ENCODE peak calls at places on chromosomes 16 and 17, in six cellular contexts. One of them, this sample, is unnamed.

GRCh38 chr16:87956771-87957279 is 5.6 kb downstream of the BANP start:
- DNase-seq in HuH-7: no peak
- DNase-seq in Right ventricle myocardium inferior: no peak
- DNase-seq in PC-3: no peak
- DNase-seq in ACHN: peak
- DNase-seq in Right ventricle myocardium superior: peak
- DNase-seq in this sample: peak

GRCh38 chr17:47836601-47837000 is 4.5 kb downstream of the SCRN2 start:
- DNase-seq in ACHN: no peak
- DNase-seq in Right ventricle myocardium superior: no peak
- DNase-seq in HuH-7: no peak
- DNase-seq in Right ventricle myocardium inferior: no peak
- DNase-seq in PC-3: no peak
- DNase-seq in this sample: no peak

GRCh38 chr16:57194512-57194911 is 8.4 kb downstream of the RSPRY1 start:
- DNase-seq in PC-3: peak
- DNase-seq in Right ventricle myocardium inferior: no peak
- DNase-seq in Right ventricle myocardium superior: no peak
- DNase-seq in HuH-7: no peak
- DNase-seq in ACHN: peak
- DNase-seq in this sample: peak

GRCh38 chr16:23410176-23410575 is 42.8 kb downstream of the COG7 start:
- DNase-seq in Right ventricle myocardium superior: no peak
- DNase-seq in ACHN: no peak
- DNase-seq in HuH-7: no peak
- DNase-seq in PC-3: peak
- DNase-seq in Right ventricle myocardium inferior: no peak
- DNase-seq in this sample: no peak

GRCh38 chr17:72126575-72127486 is 6.0 kb downstream of the SOX9 start:
- DNase-seq in Right ventricle myocardium superior: no peak
- DNase-seq in HuH-7: peak
- DNase-seq in PC-3: peak
- DNase-seq in Right ventricle myocardium inferior: no peak
- DNase-seq in ACHN: peak
- DNase-seq in this sample: peak

GRCh38 chr17:32240745-32241144 is 24.9 kb upstream of the RHBDL3 start:
- DNase-seq in PC-3: no peak
- DNase-seq in ACHN: no peak
- DNase-seq in Right ventricle myocardium superior: peak
- DNase-seq in Right ventricle myocardium inferior: no peak
- DNase-seq in HuH-7: no peak
- DNase-seq in this sample: no peak

GRCh38 chr17:81917565-81918332 is at the start of gene SIRT7:
- DNase-seq in Right ventricle myocardium superior: peak
- DNase-seq in HuH-7: peak
- DNase-seq in ACHN: peak
- DNase-seq in Right ventricle myocardium inferior: peak
- DNase-seq in PC-3: peak
- DNase-seq in this sample: peak

GRCh38 chr17:21288581-21289017 is 4.1 kb downstream of the MAP2K3 start:
- DNase-seq in PC-3: peak
- DNase-seq in ACHN: peak
- DNase-seq in Right ventricle myocardium superior: no peak
- DNase-seq in HuH-7: no peak
- DNase-seq in Right ventricle myocardium inferior: no peak
- DNase-seq in this sample: no peak

GRCh38 chr17:30824002-30824355 is 513 bp downstream of the CRLF3 start:
- DNase-seq in PC-3: no peak
- DNase-seq in Right ventricle myocardium inferior: no peak
- DNase-seq in ACHN: peak
- DNase-seq in HuH-7: peak
- DNase-seq in Right ventricle myocardium superior: no peak
- DNase-seq in this sample: peak

GRCh38 chr17:82177276-82177675 is 35.4 kb downstream of the CCDC57 start:
- DNase-seq in ACHN: no peak
- DNase-seq in PC-3: no peak
- DNase-seq in Right ventricle myocardium superior: no peak
- DNase-seq in Right ventricle myocardium inferior: no peak
- DNase-seq in HuH-7: no peak
- DNase-seq in this sample: no peak

GRCh38 chr17:80720624-80721577 is 176.3 kb downstream of the RPTOR start:
- DNase-seq in Right ventricle myocardium inferior: no peak
- DNase-seq in Right ventricle myocardium superior: no peak
- DNase-seq in HuH-7: no peak
- DNase-seq in ACHN: peak
- DNase-seq in PC-3: peak
- DNase-seq in this sample: no peak

GRCh38 chr17:57906910-57907309 is 48.3 kb downstream of the CUEDC1 start:
- DNase-seq in PC-3: no peak
- DNase-seq in Right ventricle myocardium superior: no peak
- DNase-seq in ACHN: peak
- DNase-seq in Right ventricle myocardium inferior: no peak
- DNase-seq in HuH-7: peak
- DNase-seq in this sample: no peak

GRCh38 chr16:50497592-50497991 is 50.6 kb upstream of the NKD1 start:
- DNase-seq in Right ventricle myocardium superior: no peak
- DNase-seq in Right ventricle myocardium inferior: no peak
- DNase-seq in ACHN: no peak
- DNase-seq in HuH-7: no peak
- DNase-seq in PC-3: no peak
- DNase-seq in this sample: peak

GRCh38 chr17:74210191-74211140 is 2.9 kb upstream of the TTYH2 start:
- DNase-seq in Right ventricle myocardium superior: peak
- DNase-seq in PC-3: peak
- DNase-seq in HuH-7: peak
- DNase-seq in ACHN: peak
- DNase-seq in Right ventricle myocardium inferior: peak
- DNase-seq in this sample: peak

GRCh38 chr16:70700101-70701020 is 14.5 kb upstream of the MTSS2 start:
- DNase-seq in PC-3: no peak
- DNase-seq in ACHN: no peak
- DNase-seq in Right ventricle myocardium inferior: no peak
- DNase-seq in HuH-7: no peak
- DNase-seq in Right ventricle myocardium superior: peak
- DNase-seq in this sample: no peak

GRCh38 chr17:7445011-7445927 is at the start of gene CHRNB1:
- DNase-seq in Right ventricle myocardium inferior: peak
- DNase-seq in PC-3: no peak
- DNase-seq in ACHN: peak
- DNase-seq in HuH-7: peak
- DNase-seq in Right ventricle myocardium superior: peak
- DNase-seq in this sample: peak

GRCh38 chr16:78249056-78249455 is 149.6 kb downstream of the WWOX start:
- DNase-seq in Right ventricle myocardium superior: peak
- DNase-seq in HuH-7: peak
- DNase-seq in ACHN: no peak
- DNase-seq in Right ventricle myocardium inferior: no peak
- DNase-seq in PC-3: no peak
- DNase-seq in this sample: no peak

GRCh38 chr16:15611610-15612009 is 31.3 kb downstream of the MARF1 start:
- DNase-seq in PC-3: no peak
- DNase-seq in Right ventricle myocardium superior: no peak
- DNase-seq in HuH-7: no peak
- DNase-seq in ACHN: no peak
- DNase-seq in Right ventricle myocardium inferior: no peak
- DNase-seq in this sample: no peak

GRCh38 chr16:13348416-13348815 is 447.0 kb downstream of the SHISA9 start:
- DNase-seq in ACHN: no peak
- DNase-seq in Right ventricle myocardium superior: no peak
- DNase-seq in Right ventricle myocardium inferior: no peak
- DNase-seq in HuH-7: no peak
- DNase-seq in PC-3: no peak
- DNase-seq in this sample: no peak

GRCh38 chr17:73494096-73494954 is 149.9 kb downstream of the SDK2 start:
- DNase-seq in HuH-7: no peak
- DNase-seq in Right ventricle myocardium superior: no peak
- DNase-seq in PC-3: no peak
- DNase-seq in Right ventricle myocardium inferior: no peak
- DNase-seq in ACHN: no peak
- DNase-seq in this sample: no peak

GRCh38 chr17:40646791-40647548 is 648 bp downstream of the SMARCE1 start:
- DNase-seq in PC-3: peak
- DNase-seq in Right ventricle myocardium inferior: no peak
- DNase-seq in ACHN: peak
- DNase-seq in HuH-7: peak
- DNase-seq in Right ventricle myocardium superior: peak
- DNase-seq in this sample: peak

GRCh38 chr17:80025796-80026195 is 9.9 kb downstream of the TBC1D16 start:
- DNase-seq in Right ventricle myocardium superior: no peak
- DNase-seq in Right ventricle myocardium inferior: no peak
- DNase-seq in HuH-7: no peak
- DNase-seq in PC-3: no peak
- DNase-seq in ACHN: no peak
- DNase-seq in this sample: no peak

GRCh38 chr17:81854974-81855774 is 5.2 kb downstream of the P4HB start:
- DNase-seq in HuH-7: no peak
- DNase-seq in Right ventricle myocardium superior: no peak
- DNase-seq in ACHN: peak
- DNase-seq in PC-3: peak
- DNase-seq in Right ventricle myocardium inferior: no peak
- DNase-seq in this sample: peak

This sample was measured in RKO.